ENCODE peak calls at places on chromosome 3, in eight cellular contexts. Q is effector memory CD4-positive, alpha-beta T cell; J is GM10248; K is ovary; G is SW480; Z is AML-193; S is NCI-H524 treated with DMSO at 0.1 percent for 48 hours; L is NCI-H460. T is an unnamed sample.

GRCh38 chr3:11558002-11558401 is 85.7 kb downstream of the VGLL4 start:
- DNase-seq in G (no peak), Q (no peak), K (no peak), J (no peak), L (no peak), S (no peak), Z (no peak), T (no peak)

GRCh38 chr3:33807190-33807589 is 8.8 kb downstream of the PDCD6IP start:
- DNase-seq in S (no peak), J (no peak), Q (no peak), L (no peak), K (no peak), G (no peak), Z (no peak), T (no peak)

GRCh38 chr3:82133070-82133606 is 371.7 kb upstream of the GBE1 start:
- DNase-seq in K (peak), L (peak), Q (no peak), Z (peak), J (peak), S (no peak), G (peak), T (peak)

GRCh38 chr3:187773233-187773962 is 28.1 kb upstream of the BCL6 start:
- DNase-seq in Z (peak), S (no peak), K (no peak), J (peak), G (no peak), Q (no peak), L (no peak), T (no peak)

GRCh38 chr3:79906106-79906505 is 138.3 kb upstream of the ROBO1 start:
- DNase-seq in L (no peak), Q (no peak), Z (no peak), G (no peak), K (no peak), S (no peak), J (no peak), T (no peak)

GRCh38 chr3:193872265-193872753 is 263.6 kb upstream of the HES1 start:
- DNase-seq in J (peak), K (no peak), L (no peak), S (no peak), Q (no peak), Z (no peak), G (peak), T (no peak)

GRCh38 chr3:156382458-156383346 is 172.2 kb downstream of the SSR3 start:
- DNase-seq in Z (peak), G (peak), J (peak), K (no peak), S (no peak), Q (no peak), L (peak), T (no peak)

GRCh38 chr3:52245322-52246263 is at the start of gene PPM1M:
- DNase-seq in S (no peak), Z (peak), J (peak), K (peak), G (peak), Q (peak), L (no peak), T (peak)

GRCh38 chr3:15305366-15305844 is 27.0 kb downstream of the SH3BP5 start:
- DNase-seq in K (no peak), L (no peak), G (peak), J (no peak), S (no peak), Q (no peak), Z (no peak), T (no peak)

GRCh38 chr3:58274027-58274614 is 31.9 kb upstream of the RPP14 start:
- DNase-seq in Z (no peak), J (no peak), Q (no peak), S (no peak), L (no peak), G (no peak), K (no peak), T (no peak)

GRCh38 chr3:30306896-30307295 is 299.5 kb upstream of the TGFBR2 start:
- DNase-seq in Z (no peak), L (no peak), J (no peak), S (no peak), Q (no peak), G (no peak), K (no peak), T (no peak)

GRCh38 chr3:16697437-16698258 is 92.4 kb upstream of the DAZL start:
- DNase-seq in J (no peak), L (peak), S (no peak), K (no peak), Q (no peak), Z (peak), G (no peak), T (no peak)

GRCh38 chr3:79461129-79461792 is 306.5 kb downstream of the ROBO1 start:
- DNase-seq in G (no peak), L (no peak), S (no peak), J (no peak), Q (no peak), Z (no peak), K (no peak), T (no peak)

GRCh38 chr3:41202834-41203345 is 3.6 kb downstream of the CTNNB1 start:
- DNase-seq in Q (no peak), S (no peak), L (peak), Z (peak), G (peak), K (no peak), J (no peak), T (no peak)

GRCh38 chr3:4306860-4307259 is 3.7 kb downstream of the SETMAR start:
- DNase-seq in L (no peak), K (no peak), S (no peak), J (no peak), G (no peak), Z (no peak), Q (no peak), T (no peak)

GRCh38 chr3:24773798-24774197 is 279.1 kb upstream of the THRB start:
- DNase-seq in L (peak), Z (peak), J (peak), G (peak), S (peak), K (no peak), Q (no peak), T (no peak)

GRCh38 chr3:152021951-152022461 is 148.6 kb downstream of the SUCNR1 start:
- DNase-seq in J (no peak), K (no peak), G (peak), Z (no peak), L (no peak), S (no peak), Q (no peak), T (no peak)

GRCh38 chr3:69671082-69671952 is 67.9 kb upstream of the MITF start:
- DNase-seq in Z (peak), L (peak), J (peak), S (no peak), K (peak), G (peak), Q (no peak), T (no peak)

GRCh38 chr3:111588527-111588926 is 6.6 kb downstream of the ZBED2 start:
- DNase-seq in K (no peak), S (no peak), J (no peak), G (no peak), Z (no peak), Q (no peak), L (no peak), T (no peak)

GRCh38 chr3:6657591-6657990 is 203.3 kb upstream of the GRM7 start:
- DNase-seq in K (no peak), Z (no peak), L (no peak), J (no peak), Q (no peak), G (no peak), S (no peak), T (no peak)

GRCh38 chr3:34183114-34183513 is 384.7 kb downstream of the PDCD6IP start:
- DNase-seq in K (no peak), J (no peak), L (no peak), Q (no peak), G (peak), Z (no peak), S (no peak), T (no peak)

GRCh38 chr3:13110678-13111116 is 37.5 kb upstream of the IQSEC1 start:
- DNase-seq in K (no peak), S (peak), Q (peak), L (no peak), J (peak), Z (no peak), G (no peak), T (no peak)

T was measured in T-helper 9 cell.